ENCODE peak calls at places on chromosome 10, in ten cellular contexts. O is HT-29; X is lung microvascular endothelial cell; P is CD4-positive, alpha-beta T cell; M is mesenteric fat pad; B is stimulated activated naive B cell treated with anti-CD40 and anti-IgM and Interleukin-4, amounts not matched to agents 10 μg/mL and 1 μg/mL and 100 μg/mL, for 72 hours; E is EH; F is HFF-Myc; D is nephron progenitor cell; T is fibroblast of mammary gland. V is an unnamed sample.

GRCh38 chr10:49010831-49011230 is 71.2 kb upstream of the LRRC18 start:
- DNase-seq in O (no peak), F (no peak), E (no peak), T (no peak), M (no peak), D (no peak), B (no peak), X (no peak), P (no peak), V (no peak)

GRCh38 chr10:103917326-103918052 is 495 bp downstream of the STN1 start:
- DNase-seq in E (no peak), M (no peak), O (peak), D (peak), P (no peak), B (no peak), X (peak), F (no peak), T (peak), V (peak)

GRCh38 chr10:97319671-97320479 is 804 bp downstream of the FRAT1 start:
- DNase-seq in F (no peak), M (peak), X (peak), T (peak), E (peak), P (peak), B (peak), D (peak), O (peak), V (no peak)

GRCh38 chr10:12957081-12957480 is 44.4 kb downstream of the CCDC3 start:
- DNase-seq in D (no peak), F (no peak), T (no peak), M (no peak), X (no peak), O (no peak), B (no peak), E (no peak), P (no peak), V (no peak)

GRCh38 chr10:28862218-28862617 is 184.9 kb downstream of the BAMBI start:
- DNase-seq in F (no peak), E (no peak), B (no peak), P (no peak), M (no peak), X (no peak), T (no peak), D (no peak), O (no peak), V (no peak)

GRCh38 chr10:68408898-68409518 is 1.9 kb upstream of the RUFY2 start:
- DNase-seq in P (no peak), T (no peak), O (no peak), E (no peak), D (no peak), F (no peak), M (no peak), B (no peak), X (no peak), V (no peak)

GRCh38 chr10:66980276-66980675 is 54.4 kb downstream of the LRRTM3 start:
- DNase-seq in O (no peak), M (no peak), T (no peak), P (no peak), E (no peak), X (no peak), B (no peak), D (no peak), F (no peak), V (no peak)

GRCh38 chr10:30870926-30871325 is 160.7 kb downstream of the ZNF438 start:
- DNase-seq in M (no peak), B (no peak), T (no peak), E (no peak), D (no peak), P (no peak), O (no peak), F (no peak), X (no peak), V (no peak)

GRCh38 chr10:80163741-80164341 is 31.3 kb downstream of the PLAC9 start:
- DNase-seq in O (no peak), E (peak), F (peak), B (no peak), T (peak), X (no peak), M (no peak), P (no peak), D (no peak), V (peak)

GRCh38 chr10:72449842-72450495 is 95.2 kb upstream of the DNAJB12 start:
- DNase-seq in D (no peak), T (no peak), B (no peak), F (no peak), P (no peak), X (no peak), E (no peak), M (no peak), O (peak), V (no peak)

GRCh38 chr10:86646532-86646931 is 7.8 kb upstream of the OPN4 start:
- DNase-seq in O (no peak), B (no peak), D (no peak), X (no peak), P (no peak), F (no peak), E (no peak), T (no peak), M (peak), V (no peak)

GRCh38 chr10:114181971-114182370 is 2.8 kb downstream of the TDRD1 start:
- DNase-seq in E (no peak), X (peak), B (no peak), D (no peak), T (no peak), F (no peak), P (no peak), M (no peak), O (peak), V (peak)

GRCh38 chr10:27158421-27158820 is 3.3 kb downstream of the MASTL start:
- DNase-seq in X (peak), F (no peak), E (no peak), T (peak), O (no peak), D (no peak), B (no peak), M (no peak), P (no peak), V (no peak)

GRCh38 chr10:32055478-32056135 is 618 bp downstream of the KIF5B start:
- DNase-seq in T (peak), M (peak), X (peak), P (peak), O (peak), E (peak), F (no peak), D (peak), B (peak), V (peak)

GRCh38 chr10:3779146-3779707 is 5.8 kb downstream of the KLF6 start:
- DNase-seq in D (no peak), M (no peak), F (no peak), T (peak), X (peak), E (peak), O (peak), B (no peak), P (no peak), V (no peak)

GRCh38 chr10:30027057-30028005 is 32.1 kb downstream of the JCAD start:
- DNase-seq in P (peak), M (no peak), X (peak), E (no peak), D (peak), T (no peak), B (peak), F (no peak), O (peak), V (no peak)

GRCh38 chr10:119026301-119027110 is 3.0 kb upstream of the NANOS1 start:
- DNase-seq in M (no peak), F (no peak), D (no peak), B (no peak), E (no peak), O (no peak), X (no peak), P (no peak), T (no peak), V (no peak)

GRCh38 chr10:91424016-91424415 is 13.9 kb downstream of the HECTD2 start:
- DNase-seq in F (no peak), P (no peak), B (no peak), M (no peak), O (no peak), X (no peak), T (peak), E (peak), D (no peak), V (no peak)

GRCh38 chr10:128628252-128628651 is 502.0 kb upstream of the MKI67 start:
- DNase-seq in F (no peak), T (no peak), D (no peak), M (no peak), P (no peak), B (no peak), X (no peak), O (no peak), E (no peak), V (no peak)

GRCh38 chr10:70573599-70574506 is 28.7 kb downstream of the PRF1 start:
- DNase-seq in X (no peak), O (no peak), P (no peak), T (no peak), E (no peak), D (no peak), F (no peak), B (no peak), M (no peak), V (no peak)

GRCh38 chr10:130795819-130796218 is 515.7 kb downstream of the TCERG1L start:
- DNase-seq in F (no peak), X (no peak), D (no peak), E (no peak), T (no peak), O (no peak), M (no peak), B (no peak), P (no peak), V (no peak)

GRCh38 chr10:132844069-132844809 is 58.3 kb upstream of the NKX6-2 start:
- DNase-seq in F (no peak), E (no peak), B (no peak), O (no peak), P (no peak), M (peak), D (no peak), X (no peak), T (no peak), V (no peak)

GRCh38 chr10:72321248-72322029 is 33.3 kb downstream of the DNAJB12 start:
- DNase-seq in D (no peak), O (no peak), X (no peak), M (no peak), T (no peak), E (no peak), B (no peak), F (no peak), P (no peak), V (no peak)

GRCh38 chr10:5814110-5815107 is 1.2 kb upstream of the GDI2 start:
- DNase-seq in P (no peak), E (peak), T (peak), M (peak), X (no peak), D (no peak), O (no peak), F (peak), B (no peak), V (no peak)

GRCh38 chr10:102112210-102112817 is 7.9 kb downstream of the LDB1 start:
- DNase-seq in O (no peak), M (no peak), X (no peak), P (no peak), F (no peak), T (no peak), B (no peak), D (no peak), E (no peak), V (no peak)

GRCh38 chr10:95295031-95295755 is 4.4 kb upstream of the PDLIM1 start:
- DNase-seq in B (peak), X (peak), E (peak), D (peak), O (peak), T (peak), P (peak), M (no peak), F (no peak), V (no peak)

GRCh38 chr10:60290558-60290957 is 99.1 kb downstream of the ANK3 start:
- DNase-seq in D (no peak), F (no peak), X (no peak), P (no peak), E (no peak), M (no peak), T (no peak), O (no peak), B (no peak), V (no peak)

GRCh38 chr10:5625992-5626777 is 40.2 kb downstream of the ASB13 start:
- DNase-seq in M (no peak), T (no peak), B (no peak), O (no peak), X (no peak), E (peak), P (no peak), D (no peak), F (no peak), V (no peak)

GRCh38 chr10:76397210-76397881 is 965.9 kb downstream of the LRMDA start:
- DNase-seq in P (no peak), M (no peak), E (peak), F (no peak), T (peak), X (no peak), B (no peak), D (peak), O (no peak), V (no peak)

V was measured in LoVo.